ENCODE peak calls at places on chromosome 11, in four cellular contexts. B, T, R and A are unnamed samples.

GRCh38 chr11:17921620-17922473 is 91.0 kb downstream of the SERGEF start:
- DNase-seq in B (no peak), T (no peak), R (peak), A (no peak)

GRCh38 chr11:122109932-122110331 is 6.1 kb downstream of the BLID start:
- DNase-seq in B (no peak), T (no peak), R (no peak), A (no peak)

GRCh38 chr11:27672836-27673464 is 27.3 kb downstream of the BDNF start:
- DNase-seq in B (no peak), T (no peak), R (peak), A (no peak)

GRCh38 chr11:126341760-126342161 is 13.7 kb upstream of the ST3GAL4 start:
- DNase-seq in B (no peak), T (no peak), R (peak), A (peak)

GRCh38 chr11:120210651-120211521 is at the start of gene OAF:
- DNase-seq in B (no peak), T (peak), R (peak), A (peak)

GRCh38 chr11:63516109-63516508 is 10.2 kb downstream of the LGALS12 start:
- DNase-seq in B (no peak), T (no peak), R (peak), A (no peak)

GRCh38 chr11:119691020-119691666 is 37.9 kb downstream of the NECTIN1 start:
- DNase-seq in B (no peak), T (no peak), R (no peak), A (no peak)

GRCh38 chr11:112847568-112847967 is 113.7 kb upstream of the NCAM1 start:
- DNase-seq in B (no peak), T (no peak), R (no peak), A (no peak)

GRCh38 chr11:30314625-30315024 is 8.3 kb upstream of the ARL14EP start:
- DNase-seq in B (no peak), T (no peak), R (no peak), A (no peak)

GRCh38 chr11:45238724-45239123 is 47.4 kb downstream of the SYT13 start:
- DNase-seq in B (no peak), T (no peak), R (peak), A (no peak)

GRCh38 chr11:69312418-69313399 is 18.8 kb downstream of the MYEOV start:
- DNase-seq in B (peak), T (no peak), R (no peak), A (peak)

GRCh38 chr11:56911312-56911711 is 77.4 kb upstream of the OR5AK2 start:
- DNase-seq in B (no peak), T (no peak), R (no peak), A (no peak)

GRCh38 chr11:1828542-1828941 is 6.2 kb upstream of the SYT8 start:
- DNase-seq in B (no peak), T (no peak), R (no peak), A (no peak)

GRCh38 chr11:62574363-62575057 is 819 bp upstream of the EEF1G start:
- DNase-seq in B (no peak), T (peak), R (peak), A (no peak)

GRCh38 chr11:97722065-97722464 is 1298.7 kb upstream of the CNTN5 start:
- DNase-seq in B (peak), T (no peak), R (no peak), A (peak)

GRCh38 chr11:130834886-130835285 is 81.4 kb downstream of the SNX19 start:
- DNase-seq in B (no peak), T (no peak), R (no peak), A (no peak)

GRCh38 chr11:33040127-33040861 is 922 bp downstream of the TCP11L1 start:
- DNase-seq in B (peak), T (no peak), R (no peak), A (no peak)

GRCh38 chr11:18752502-18752901 is 26.5 kb upstream of the IGSF22 start:
- DNase-seq in B (no peak), T (no peak), R (no peak), A (no peak)

GRCh38 chr11:6657346-6657745 is 1.7 kb upstream of the DCHS1 start:
- DNase-seq in B (no peak), T (no peak), R (no peak), A (no peak)

GRCh38 chr11:34427171-34427805 is 11.4 kb upstream of the CAT start:
- DNase-seq in B (no peak), T (no peak), R (peak), A (no peak)

GRCh38 chr11:11332141-11332710 is 20.8 kb downstream of the CSNK2A3 start:
- DNase-seq in B (no peak), T (no peak), R (no peak), A (no peak)